ENCODE peak calls at places on chromosome 7, in five cellular contexts. R is A549, H is HepG2, J is GM12878, E is K562. S is an unnamed sample.

GRCh38 chr7:74483402-74484336 is 30.0 kb downstream of the GTF2IRD1 start:
- DNase-seq in E (no peak), H (no peak), R (peak; percentile 48), J (no peak), S (no peak)

GRCh38 chr7:1112109-1112508 is 24.2 kb downstream of the GPER1 start:
- DNase-seq in H (no peak), J (no peak), R (no peak), E (no peak), S (no peak)

GRCh38 chr7:50564630-50565558 is at the start of gene DDC:
- DNase-seq in R (peak; percentile 26), E (no peak), J (no peak), H (peak; percentile 81), S (no peak)

GRCh38 chr7:82274681-82275080 is 168.9 kb downstream of the CACNA2D1 start:
- DNase-seq in R (no peak), J (no peak), H (no peak), E (no peak), S (no peak)

GRCh38 chr7:83001362-83002040 is 161.2 kb downstream of the PCLO start:
- DNase-seq in R (no peak), J (no peak), H (no peak), E (no peak), S (no peak)

GRCh38 chr7:112199035-112199655 is 7.1 kb downstream of the DOCK4 start:
- DNase-seq in R (peak; percentile 35), H (no peak), E (no peak), J (no peak), S (no peak)

GRCh38 chr7:70068531-70068930 is 470.3 kb downstream of the AUTS2 start:
- DNase-seq in H (no peak), J (no peak), R (no peak), E (no peak), S (no peak)

GRCh38 chr7:111438369-111439289 is 123.7 kb downstream of the IMMP2L start:
- DNase-seq in H (no peak), J (no peak), E (peak; percentile 92), R (peak; percentile 6), S (no peak)

GRCh38 chr7:34225193-34225592 is 319.9 kb downstream of the BMPER start:
- DNase-seq in H (no peak), R (no peak), E (no peak), J (no peak), S (no peak)

GRCh38 chr7:159060440-159060839 is 84.2 kb downstream of the VIPR2 start:
- DNase-seq in J (no peak), R (no peak), H (no peak), E (no peak), S (no peak)

GRCh38 chr7:81693080-81693479 is 76.8 kb downstream of the HGF start:
- DNase-seq in E (no peak), R (no peak), H (no peak), J (no peak), S (no peak)

GRCh38 chr7:459584-460373 is 59.9 kb downstream of the PDGFA start:
- DNase-seq in J (no peak), H (no peak), E (no peak), R (no peak), S (no peak)

GRCh38 chr7:75559355-75559986 is 67.4 kb downstream of the SPDYE5 start:
- DNase-seq in H (no peak), J (no peak), E (no peak), R (no peak), S (no peak)

DNA sequence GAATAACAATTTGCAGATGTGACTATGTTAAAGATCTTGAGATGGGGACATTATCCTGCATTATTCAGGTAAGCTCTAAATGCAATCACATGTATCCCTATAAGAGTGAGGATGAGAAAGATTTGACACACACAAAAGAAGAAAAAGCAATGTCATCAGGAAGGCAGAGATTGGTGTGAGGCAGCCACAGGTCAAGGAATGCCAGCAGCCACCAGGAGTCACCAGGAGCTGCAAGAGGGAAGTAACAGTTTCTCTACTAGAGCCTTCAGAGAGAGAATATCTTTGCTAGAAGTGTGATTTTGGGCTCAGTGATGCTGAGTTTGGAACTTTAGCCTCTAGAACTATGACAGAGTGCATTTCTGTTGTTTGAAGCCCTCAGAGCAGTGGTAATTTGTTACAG is 700.3 kb upstream of the SEMA3D start:
- DNase-seq in E (no peak), J (no peak), H (no peak), R (no peak), S (peak; percentile 25)
- TF ChIP-seq CTCF in E (no peak), J (no peak), H (no peak), R (no peak), S (peak; percentile 22)

DNA sequence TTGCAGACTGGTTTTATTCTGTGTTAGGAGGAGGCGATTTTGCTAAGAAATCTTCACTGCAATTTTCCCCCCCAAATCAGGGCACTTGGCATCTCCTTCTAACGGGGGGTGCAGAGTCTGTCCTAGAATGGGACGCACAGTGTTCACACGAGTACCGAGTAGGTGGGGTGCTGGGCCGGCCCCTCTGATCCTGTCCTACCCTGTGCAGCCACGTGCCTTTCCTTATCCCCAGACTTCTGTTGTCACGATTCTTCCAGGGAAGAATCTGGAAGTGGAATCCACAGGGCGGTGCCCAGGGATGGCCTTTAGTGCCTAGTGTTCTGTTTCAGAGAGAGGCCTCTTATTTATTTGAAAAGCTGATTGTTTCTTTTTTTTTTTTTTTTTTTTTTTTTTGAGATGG is 16.4 kb downstream of the CUX1 start:
- DNase-seq in J (no peak), H (no peak), R (no peak), E (no peak), S (no peak)
- TF ChIP-seq JUNB in J (no peak), H (no peak), R (no peak), E (no peak), S (no peak)

GRCh38 chr7:55571534-55572377 is 546 bp downstream of the VOPP1 start:
- DNase-seq in J (no peak), H (peak; percentile 34), E (peak; percentile 72), R (peak; percentile 45), S (peak; percentile 75)
- TF ChIP-seq CTCF in J (no peak), H (no peak), E (no peak), R (peak; percentile 21), S (no peak)

GRCh38 chr7:92246363-92247101 is 758 bp downstream of the ANKIB1 start:
- DNase-seq in R (peak; percentile 14), E (peak; percentile 51), J (no peak), H (no peak), S (peak; percentile 77)
- TF ChIP-seq JUNB in R (no peak), E (no peak), J (no peak), H (no peak), S (no peak)

GRCh38 chr7:155358066-155358947 is 60.6 kb downstream of the INSIG1 start:
- DNase-seq in R (no peak), J (no peak), E (no peak), H (no peak), S (no peak)
- TF ChIP-seq CTCF in R (no peak), J (no peak), E (no peak), H (peak; percentile 3), S (no peak)

GRCh38 chr7:110129159-110129558 is 961.8 kb upstream of the LRRN3 start:
- DNase-seq in H (no peak), E (no peak), J (no peak), R (no peak), S (no peak)
- TF ChIP-seq JUNB in H (no peak), E (no peak), J (no peak), R (no peak), S (no peak)

GRCh38 chr7:43479042-43479441 is 103.9 kb upstream of the STK17A start:
- DNase-seq in J (no peak), R (no peak), H (peak; percentile 33), E (peak; percentile 11), S (no peak)
- TF ChIP-seq CTCF in J (no peak), R (peak; percentile 15), H (peak; percentile 58), E (peak; percentile 24), S (no peak)

GRCh38 chr7:55483061-55483460 is 89.2 kb downstream of the VOPP1 start:
- DNase-seq in H (no peak), E (peak; percentile 7), J (no peak), R (no peak), S (no peak)
- TF ChIP-seq JUNB in H (no peak), E (no peak), J (no peak), R (no peak), S (no peak)

GRCh38 chr7:77548222-77548621 is 11.1 kb downstream of the PTPN12 start:
- DNase-seq in R (no peak), H (no peak), E (no peak), J (no peak), S (no peak)

GRCh38 chr7:77553123-77553522 is 16.0 kb downstream of the PTPN12 start:
- DNase-seq in R (no peak), E (no peak), H (no peak), J (no peak), S (no peak)

GRCh38 chr7:77549103-77549870 is 12.2 kb downstream of the PTPN12 start:
- DNase-seq in J (no peak), E (no peak), R (no peak), H (no peak), S (no peak)

GRCh38 chr7:77550586-77550985 is 13.5 kb downstream of the PTPN12 start:
- DNase-seq in R (no peak), H (no peak), J (no peak), E (no peak), S (no peak)
- TF ChIP-seq CTCF in R (no peak), H (no peak), J (no peak), E (no peak), S (no peak)

GRCh38 chr7:116665447-116665996 is 6.5 kb upstream of the MET start:
- DNase-seq in R (no peak), H (no peak), J (no peak), E (no peak), S (no peak)
- TF ChIP-seq JUNB in R (no peak), H (no peak), J (no peak), E (no peak), S (no peak)